ENCODE peak calls at places on chromosomes 1 and 21, in four cellular contexts. X is HCT116, N is H1, T is GM12878. M is an unnamed sample. For H3K27me3 and H3K4me1, the result is how much of the 10 kb centered on the place peaks cover.

GRCh38 chr21:36065497-36066036 is 4.3 kb upstream of the CBR1 start:
- DNase-seq in T (no peak), N (no peak), X (no peak), M (no peak)

GRCh38 chr1:28437260-28437923 is 67.9 kb downstream of the PHACTR4 start:
- DNase-seq in T (no peak), X (peak), N (no peak), M (peak)

GRCh38 chr1:6348511-6349191 is 44.9 kb downstream of the ACOT7 start:
- DNase-seq in T (no peak), X (no peak), N (no peak), M (no peak)

GRCh38 chr1:200206340-200206739 is 178.8 kb downstream of the NR5A2 start:
- DNase-seq in T (no peak), X (no peak), N (no peak), M (no peak)

GRCh38 chr1:216076751-216077150 is 346.5 kb downstream of the USH2A start:
- DNase-seq in X (no peak), N (no peak), T (no peak), M (no peak)

GRCh38 chr1:197779921-197780320 is 4.6 kb upstream of the DENND1B start:
- DNase-seq in T (no peak), N (no peak), X (no peak), M (no peak)

GRCh38 chr1:186747661-186748060 is 67.4 kb upstream of the PTGS2 start:
- DNase-seq in X (no peak), N (no peak), T (no peak), M (no peak)

GRCh38 chr1:51170342-51170741 is 65.7 kb upstream of the RNF11 start:
- DNase-seq in X (no peak), N (no peak), T (no peak), M (no peak)

GRCh38 chr21:44730028-44730395 is 18.6 kb upstream of the TSPEAR start:
- DNase-seq in X (no peak), N (peak), T (no peak), M (no peak)

GRCh38 chr1:52296345-52296744 is 69.7 kb downstream of the CC2D1B start:
- DNase-seq in X (peak), N (no peak), T (peak), M (no peak)

GRCh38 chr1:230976825-230977747 is 1.6 kb downstream of the TTC13 start:
- DNase-seq in N (no peak), X (no peak), T (no peak), M (no peak)

GRCh38 chr1:2380816-2381591 is 10.3 kb downstream of the MORN1 start:
- DNase-seq in X (no peak), N (no peak), T (no peak), M (no peak)

GRCh38 chr1:2377751-2378440 is 13.5 kb downstream of the MORN1 start:
- DNase-seq in N (no peak), T (no peak), X (no peak), M (no peak)

GRCh38 chr1:2378441-2378851 is 12.9 kb downstream of the MORN1 start:
- DNase-seq in T (no peak), N (no peak), X (no peak), M (no peak)

GRCh38 chr1:2378956-2379732 is 12.2 kb downstream of the MORN1 start:
- DNase-seq in T (no peak), N (no peak), X (no peak), M (no peak)

DNA sequence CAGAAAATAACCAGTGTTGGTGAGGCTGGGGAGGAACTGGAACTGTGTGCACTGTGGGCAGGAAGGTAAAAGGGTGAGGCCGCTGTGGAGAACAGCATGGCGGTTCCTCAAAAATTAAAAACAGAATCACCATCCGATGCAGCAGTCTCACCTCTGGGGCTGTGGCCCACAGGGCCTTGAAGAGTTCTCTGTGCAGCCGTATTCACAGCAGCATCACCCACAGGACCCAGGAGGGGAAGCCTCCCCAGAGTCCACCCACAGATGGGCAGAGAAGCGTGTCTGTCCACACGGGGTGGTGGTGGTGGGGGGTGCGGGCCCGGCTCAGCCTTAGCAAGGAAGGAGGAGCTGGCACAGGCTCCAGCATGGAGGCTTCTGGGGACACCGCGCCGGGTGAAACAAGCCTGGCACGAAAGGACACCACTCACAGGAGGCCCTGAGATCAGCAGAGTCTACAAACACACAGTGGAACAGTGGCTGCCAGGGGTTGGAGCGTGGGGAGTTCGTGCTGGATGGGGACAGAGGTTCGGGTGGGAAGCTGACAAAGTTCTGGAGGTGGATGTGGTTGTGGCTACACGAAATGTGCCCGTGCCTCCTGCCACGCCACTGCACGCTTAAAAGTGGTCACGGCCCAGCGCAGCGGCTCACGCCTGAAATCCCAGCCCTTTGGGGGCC is 11.5 kb downstream of the MORN1 start:
- DNase-seq in T (no peak), N (no peak), X (no peak), M (no peak)
- H3K27me3 ChIP-seq in T (under half), N (under half), X (under half), M (under half)

GRCh38 chr1:224454337-224455055 is 19.9 kb upstream of the WDR26 start:
- DNase-seq in N (no peak), T (no peak), X (no peak), M (no peak)
- TF ChIP-seq ZNF274 in N (no peak), T (no peak), X (no peak), M (no peak)

DNA sequence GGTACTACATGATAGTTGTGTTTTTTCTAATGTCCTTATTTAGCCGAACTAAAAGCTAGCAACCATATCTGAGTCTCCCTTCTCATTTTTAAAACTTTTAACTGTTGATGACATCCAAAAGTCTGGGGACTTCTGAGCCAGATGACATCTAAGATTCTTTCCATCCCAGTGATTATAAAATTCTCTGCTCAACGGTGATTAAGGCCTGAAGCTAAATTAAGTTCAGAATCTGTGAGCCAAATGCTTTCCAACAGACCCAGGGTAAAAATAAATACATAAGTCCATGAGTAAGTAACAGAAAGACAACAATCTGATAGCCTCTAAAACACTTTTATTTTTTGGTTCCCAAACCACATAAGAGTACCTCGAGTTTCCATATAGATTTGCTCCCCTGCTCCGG is 13.1 kb upstream of the PTP4A2 start:
- DNase-seq in X (no peak), T (no peak), N (no peak), M (no peak)
- H3K4me1 ChIP-seq in X (under half), T (under half), N (under half), M (under half)

GRCh38 chr1:236142358-236143103 is at the start of gene GPR137B:
- DNase-seq in N (peak), T (no peak), X (no peak), M (no peak)
- H3K27me3 ChIP-seq in N (under half), T (under half), X (under half), M (half or more)

GRCh38 chr21:42463861-42464515 is 32.0 kb downstream of the RSPH1 start:
- DNase-seq in N (peak), X (peak), T (no peak), M (no peak)
- TF ChIP-seq ZNF274 in N (no peak), X (no peak), T (no peak), M (no peak)

DNA sequence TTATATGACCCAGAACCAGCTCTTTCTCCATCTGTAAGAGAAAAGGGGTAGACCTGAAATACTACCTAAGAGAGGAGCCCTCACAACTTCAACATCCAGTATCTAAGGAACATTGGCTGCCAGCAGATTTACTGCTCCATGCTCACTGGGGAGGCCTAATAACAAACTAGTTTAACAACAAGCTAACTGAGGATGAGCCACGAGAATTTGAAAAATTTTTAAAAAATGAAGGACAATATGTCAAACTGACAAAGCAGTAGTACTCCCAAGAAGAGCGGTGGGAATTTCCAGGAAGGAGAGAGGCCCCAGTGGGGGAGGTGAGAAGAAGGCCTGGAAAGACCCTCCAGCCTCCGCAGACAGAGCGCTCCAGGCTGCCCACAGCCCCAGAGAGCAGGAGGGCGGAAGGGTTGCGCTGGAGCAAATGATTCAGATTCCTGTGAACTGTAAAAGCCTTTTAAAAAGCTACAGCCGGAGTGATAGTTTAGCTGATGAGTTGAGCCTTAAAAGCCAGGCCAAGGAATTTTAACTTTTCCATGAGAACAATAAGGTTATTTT is 78.6 kb downstream of the SIPA1L2 start:
- DNase-seq in N (no peak), X (no peak), T (no peak), M (no peak)
- H3K4me1 ChIP-seq in N (under half), X (under half), T (under half), M (under half)

DNA sequence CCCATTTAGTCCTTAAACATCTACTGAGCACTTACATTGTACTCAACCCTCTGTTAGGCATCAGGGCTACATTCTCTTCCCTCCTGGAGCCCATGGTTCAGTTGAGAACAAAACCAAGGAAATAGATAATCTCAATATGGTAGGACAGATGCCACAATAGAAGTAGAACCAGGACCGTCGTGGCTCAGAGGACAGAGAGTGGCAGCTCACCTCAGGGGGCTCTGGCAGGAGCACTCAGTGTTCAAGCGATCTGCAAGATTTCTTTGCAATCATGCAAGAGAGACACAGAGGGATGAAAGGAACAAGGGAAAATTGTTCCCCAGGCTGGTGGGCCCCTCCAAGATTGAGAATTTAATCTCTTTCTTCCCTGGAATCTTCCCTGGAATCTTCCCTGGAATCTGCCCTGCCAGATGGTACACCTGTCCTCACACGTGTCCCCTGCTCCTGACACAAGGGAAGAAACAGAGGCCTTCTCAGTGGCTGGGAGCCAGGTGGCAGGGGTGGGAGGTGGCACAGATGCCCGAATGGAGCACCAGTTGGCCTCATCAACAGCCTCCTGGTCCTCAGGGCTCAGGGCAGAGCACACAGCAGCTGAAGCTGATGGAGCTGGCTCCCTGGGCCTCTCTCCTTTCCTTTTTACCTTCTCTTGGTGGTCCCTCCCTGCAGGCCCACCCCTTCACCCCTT is 135.4 kb downstream of the PLXNA2 start:
- DNase-seq in N (no peak), T (no peak), X (no peak), M (no peak)
- H3K27me3 ChIP-seq in N (under half), T (under half), X (under half), M (under half)

GRCh38 chr21:41507521-41508414 is at the start of gene TMPRSS2:
- DNase-seq in N (peak), X (no peak), T (no peak), M (no peak)
- TF ChIP-seq ZNF274 in N (no peak), X (no peak), T (no peak), M (no peak)